ENCODE peak calls at places on chromosomes 12 and 14, in four cellular contexts. I is right atrium auricular region, L is fibroblast of lung, N is lower lobe of right lung. P is an unnamed sample.

GRCh38 chr14:55698051-55698450 is 118.0 kb downstream of the KTN1 start:
- DNase-seq in N (no peak), L (no peak), I (no peak), P (no peak)

GRCh38 chr12:156945-157344 is 57.0 kb downstream of the SLC6A12 start:
- DNase-seq in I (no peak), N (no peak), L (no peak), P (no peak)

GRCh38 chr14:36505193-36505815 is 14.7 kb downstream of the NKX2-1 start:
- DNase-seq in N (peak), I (peak), L (no peak), P (peak)

GRCh38 chr12:41008472-41008871 is 179.6 kb upstream of the PDZRN4 start:
- DNase-seq in N (no peak), I (no peak), L (no peak), P (no peak)

GRCh38 chr14:21233457-21234076 is 35.7 kb downstream of the HNRNPC start:
- DNase-seq in I (no peak), N (no peak), L (no peak), P (no peak)

GRCh38 chr12:132632521-132633228 is 14.1 kb downstream of the P2RX2 start:
- DNase-seq in I (no peak), N (no peak), L (no peak), P (no peak)

GRCh38 chr14:95895720-95896119 is 19.1 kb downstream of the TUNAR start:
- DNase-seq in I (no peak), L (no peak), N (no peak), P (no peak)

GRCh38 chr12:69900720-69901131 is 75.7 kb downstream of the MYRFL start:
- DNase-seq in I (peak), N (peak), L (peak), P (peak)

GRCh38 chr12:132194056-132194455 is 49.8 kb downstream of the NOC4L start:
- DNase-seq in N (no peak), L (no peak), I (no peak), P (no peak)

GRCh38 chr12:63103489-63104131 is 47.4 kb downstream of the AVPR1A start:
- DNase-seq in L (peak), I (no peak), N (no peak), P (no peak)

GRCh38 chr14:57403521-57403864 is 13.1 kb downstream of the NAA30 start:
- DNase-seq in I (no peak), L (no peak), N (no peak), P (no peak)

GRCh38 chr12:15982471-15982870 is 71.3 kb downstream of the DERA start:
- DNase-seq in L (peak), I (no peak), N (no peak), P (no peak)

GRCh38 chr14:55221968-55222367 is 30.6 kb upstream of the DLGAP5 start:
- DNase-seq in I (no peak), L (no peak), N (no peak), P (no peak)

GRCh38 chr12:122721057-122721545 is 4.5 kb upstream of the HCAR3 start:
- DNase-seq in I (no peak), L (peak), N (no peak), P (no peak)

GRCh38 chr12:112214064-112214463 is 88.7 kb downstream of the TRAFD1 start:
- DNase-seq in N (no peak), I (no peak), L (no peak), P (no peak)

GRCh38 chr12:107779077-107779840 is 4.8 kb downstream of the ASCL4 start:
- DNase-seq in L (no peak), N (no peak), I (no peak), P (no peak)

GRCh38 chr14:23604675-23605170 is 26.1 kb upstream of the JPH4 start:
- DNase-seq in N (no peak), L (no peak), I (no peak), P (no peak)

GRCh38 chr14:88245321-88245720 is 77.7 kb downstream of the KCNK10 start:
- DNase-seq in N (no peak), L (no peak), I (no peak), P (no peak)

GRCh38 chr12:64459388-64460024 is 7.6 kb downstream of the TBK1 start:
- DNase-seq in L (no peak), I (no peak), N (no peak), P (no peak)

GRCh38 chr14:97179573-97179972 is 382.4 kb downstream of the VRK1 start:
- DNase-seq in I (no peak), L (peak), N (no peak), P (no peak)

GRCh38 chr14:93295541-93296220 is 37.2 kb downstream of the BTBD7 start:
- DNase-seq in L (no peak), I (no peak), N (no peak), P (no peak)

GRCh38 chr14:103445783-103446182 is 60.6 kb downstream of the MARK3 start:
- DNase-seq in N (no peak), I (no peak), L (peak), P (no peak)

GRCh38 chr12:54591001-54591591 is 2.6 kb upstream of the PPP1R1A start:
- DNase-seq in L (no peak), I (no peak), N (no peak), P (no peak)

GRCh38 chr14:21106191-21106505 is 5.3 kb downstream of the TMEM253 start:
- DNase-seq in L (no peak), I (no peak), N (no peak), P (no peak)

GRCh38 chr12:15796493-15797141 is 7.4 kb upstream of the EPS8 start:
- DNase-seq in L (peak), N (no peak), I (no peak), P (no peak)

GRCh38 chr14:79161576-79161975 is 991.4 kb downstream of the NRXN3 start:
- DNase-seq in N (no peak), I (no peak), L (peak), P (no peak)

GRCh38 chr12:22283006-22283506 is 51.5 kb downstream of the ST8SIA1 start:
- DNase-seq in N (no peak), L (peak), I (no peak), P (no peak)

GRCh38 chr12:125267114-125267513 is 201.9 kb downstream of the AACS start:
- DNase-seq in N (no peak), L (no peak), I (no peak), P (no peak)

GRCh38 chr14:78302841-78303240 is 132.7 kb downstream of the NRXN3 start:
- DNase-seq in I (no peak), N (no peak), L (no peak), P (no peak)

GRCh38 chr12:104602901-104603300 is 146.2 kb downstream of the CHST11 start:
- DNase-seq in N (no peak), I (no peak), L (peak), P (no peak)

DNA sequence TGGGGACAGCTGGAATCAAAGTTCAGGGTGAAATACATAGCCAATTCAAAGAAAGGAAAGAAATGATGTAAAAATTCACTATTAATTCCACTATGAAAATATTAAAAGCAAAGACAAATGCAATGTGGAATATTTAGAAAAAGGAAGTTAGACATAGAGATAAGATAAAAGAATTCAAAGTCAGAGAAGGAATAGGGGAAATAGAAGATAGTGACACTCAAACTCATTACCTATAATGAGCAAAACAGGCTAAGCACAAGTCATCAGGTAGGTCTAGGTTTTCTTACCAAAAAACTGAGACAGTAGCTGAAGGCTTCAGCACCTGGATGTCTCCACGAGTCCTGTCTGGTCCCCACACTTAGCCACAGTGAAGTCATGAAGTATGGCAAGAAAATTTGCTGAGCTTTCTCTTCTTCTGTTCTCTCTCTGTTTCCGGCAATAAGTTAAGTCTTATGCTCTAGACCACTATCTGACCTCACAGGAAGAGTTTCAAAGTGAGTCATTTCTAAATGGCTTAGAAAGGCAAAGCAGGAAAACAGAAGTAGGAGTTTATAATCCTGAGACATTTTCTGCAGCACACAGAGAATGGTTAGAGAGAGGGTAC is at the start of gene C3AR1:
- DNase-seq in N (no peak), L (peak), I (no peak), P (no peak)
- H3K27ac ChIP-seq in N (peak), L (no peak), I (peak), P (peak)

DNA sequence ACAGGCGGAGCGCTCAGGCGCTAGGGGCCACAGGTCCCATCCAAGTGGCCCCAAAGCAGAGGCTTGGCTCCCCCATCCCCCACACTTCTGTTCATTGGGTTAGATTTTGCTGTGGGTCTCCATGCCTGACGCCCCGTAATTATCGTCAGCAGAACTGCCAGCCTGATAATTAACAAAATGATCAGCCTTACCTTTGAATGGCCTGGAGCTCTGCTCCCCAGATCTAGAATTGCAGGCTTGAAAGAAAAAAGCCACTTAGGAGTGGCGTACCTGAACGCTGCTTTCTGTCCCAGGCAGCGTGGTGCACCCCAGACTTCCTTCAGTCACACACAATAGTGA is 28.7 kb upstream of the LRP1-AS start:
- DNase-seq in L (no peak), N (no peak), I (no peak), P (no peak)
- TF ChIP-seq CTCF in L (no peak), N (no peak), I (no peak), P (no peak)

GRCh38 chr12:6745751-6746525 is 7.0 kb downstream of the MLF2 start:
- DNase-seq in I (no peak), L (no peak), N (peak), P (no peak)
- H3K27ac ChIP-seq in I (no peak), L (no peak), N (peak), P (peak)

GRCh38 chr12:13195848-13196301 is 651 bp upstream of the EMP1 start:
- DNase-seq in I (no peak), L (peak), N (no peak), P (no peak)

GRCh38 chr12:13194462-13195110 is 1.9 kb upstream of the EMP1 start:
- DNase-seq in L (no peak), I (no peak), N (no peak), P (no peak)

GRCh38 chr12:13196302-13196921 is at the start of gene EMP1:
- DNase-seq in N (peak), L (peak), I (peak), P (peak)

GRCh38 chr12:13193403-13194100 is 3.0 kb upstream of the EMP1 start:
- DNase-seq in L (no peak), I (no peak), N (no peak), P (no peak)

GRCh38 chr12:13195244-13195643 is 1.3 kb upstream of the EMP1 start:
- DNase-seq in L (peak), N (no peak), I (no peak), P (no peak)
- TF ChIP-seq CTCF in L (no peak), N (no peak), I (no peak), P (no peak)

DNA sequence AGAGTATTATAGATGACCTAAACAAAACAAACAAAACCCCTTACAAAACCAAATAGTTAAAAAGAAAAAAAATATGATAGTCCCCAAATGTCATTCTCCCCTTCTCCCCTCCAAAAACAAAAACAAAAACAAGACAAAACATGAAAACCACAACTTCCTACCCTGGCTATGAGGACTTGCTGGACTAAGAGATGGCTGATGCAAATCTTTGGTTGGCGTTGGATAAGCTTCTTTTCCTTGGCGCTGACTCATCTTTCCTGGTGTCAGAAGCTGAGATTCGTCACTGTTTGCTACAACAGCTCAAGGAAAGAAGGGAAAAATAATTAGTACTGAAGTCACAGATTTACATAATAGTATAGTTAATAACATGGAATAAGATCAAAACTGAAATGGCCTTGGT is 102.5 kb upstream of the BBS10 start:
- DNase-seq in N (no peak), I (no peak), L (peak), P (peak)
- H3K27ac ChIP-seq in N (no peak), I (no peak), L (no peak), P (no peak)

GRCh38 chr12:14575585-14575984 is 7.9 kb upstream of the PLBD1 start:
- DNase-seq in N (no peak), I (no peak), L (no peak), P (no peak)

GRCh38 chr12:14573118-14573517 is 5.4 kb upstream of the PLBD1 start:
- DNase-seq in I (no peak), N (no peak), L (no peak), P (no peak)

GRCh38 chr12:14570231-14570630 is 2.5 kb upstream of the PLBD1 start:
- DNase-seq in L (no peak), N (no peak), I (no peak), P (no peak)

GRCh38 chr12:14571779-14572178 is 4.1 kb upstream of the PLBD1 start:
- DNase-seq in L (no peak), I (no peak), N (no peak), P (no peak)

GRCh38 chr12:14572401-14572800 is 4.7 kb upstream of the PLBD1 start:
- DNase-seq in N (no peak), L (no peak), I (no peak), P (no peak)
- TF ChIP-seq CTCF in N (no peak), L (no peak), I (no peak), P (no peak)

GRCh38 chr12:27333311-27334009 is 824 bp downstream of the BMAL2 start:
- DNase-seq in L (no peak), N (peak), I (no peak), P (peak)
- H3K27ac ChIP-seq in L (peak), N (no peak), I (peak), P (no peak)

GRCh38 chr14:75884198-75884611 is 97.6 kb downstream of the TGFB3 start:
- DNase-seq in N (no peak), L (peak), I (no peak), P (no peak)
- TF ChIP-seq CTCF in N (no peak), L (peak), I (no peak), P (no peak)

GRCh38 chr14:39434401-39434800 is 2.2 kb upstream of the FBXO33 start:
- DNase-seq in N (no peak), I (no peak), L (no peak), P (no peak)
- H3K27ac ChIP-seq in N (no peak), I (no peak), L (no peak), P (no peak)